ENCODE peak calls at places on chromosomes 3 and 15, in five cellular contexts. Q, L, N, U and E are unnamed samples.

GRCh38 chr3:197854596-197855343 is 63.7 kb downstream of the LRCH3 start:
- DNase-seq in Q (peak; percentile 99), L (no peak), N (no peak), U (no peak), E (peak; percentile 32)

GRCh38 chr3:61559108-61559731 is 2.2 kb upstream of the PTPRG start:
- DNase-seq in Q (no peak), L (no peak), N (no peak), U (no peak), E (no peak)

GRCh38 chr3:11307830-11308432 is 35.7 kb downstream of the ATG7 start:
- DNase-seq in Q (no peak), L (no peak), N (no peak), U (no peak), E (no peak)

GRCh38 chr15:59741274-59741906 is 52.3 kb upstream of the BNIP2 start:
- DNase-seq in Q (no peak), L (no peak), N (peak; percentile 9), U (peak; percentile 18), E (peak; percentile 40)

GRCh38 chr3:195084746-195085145 is 186.2 kb downstream of the XXYLT1 start:
- DNase-seq in Q (no peak), L (no peak), N (no peak), U (no peak), E (no peak)

GRCh38 chr15:99720533-99720932 is 12.7 kb downstream of the LYSMD4 start:
- DNase-seq in Q (no peak), L (no peak), N (no peak), U (no peak), E (no peak)

GRCh38 chr3:97245201-97245910 is 431.0 kb downstream of the EPHA6 start:
- DNase-seq in Q (no peak), L (no peak), N (no peak), U (no peak), E (no peak)

GRCh38 chr3:16512435-16513140 is 911 bp downstream of the RFTN1 start:
- DNase-seq in Q (no peak), L (no peak), N (no peak), U (no peak), E (no peak)

GRCh38 chr3:173826901-173827609 is 429.5 kb downstream of the NLGN1 start:
- DNase-seq in Q (peak; percentile 66), L (no peak), N (no peak), U (no peak), E (no peak)

GRCh38 chr3:100463002-100463401 is 29.4 kb upstream of the TMEM45A start:
- DNase-seq in Q (peak; percentile 78), L (peak; percentile 35), N (peak; percentile 66), U (peak; percentile 54), E (peak; percentile 67)

GRCh38 chr15:41695750-41696436 is 35.7 kb downstream of the MGA start:
- DNase-seq in Q (peak; percentile 73), L (peak; percentile 39), N (peak; percentile 55), U (peak; percentile 18), E (peak; percentile 42)

GRCh38 chr3:129023909-129024308 is 22.8 kb downstream of the EFCC1 start:
- DNase-seq in Q (peak; percentile 28), L (no peak), N (peak; percentile 28), U (no peak), E (peak; percentile 38)

GRCh38 chr3:99903844-99904243 is 86.2 kb downstream of the CMSS1 start:
- DNase-seq in Q (peak; percentile 5), L (no peak), N (no peak), U (no peak), E (no peak)

GRCh38 chr15:101006931-101007687 is 88.0 kb downstream of the LRRK1 start:
- DNase-seq in Q (peak; percentile 73), L (peak; percentile 27), N (peak; percentile 87), U (peak; percentile 68), E (peak; percentile 88)

GRCh38 chr3:52032702-52033408 is 23.5 kb downstream of the DUSP7 start:
- DNase-seq in Q (no peak), L (no peak), N (no peak), U (no peak), E (no peak)

GRCh38 chr3:133295199-133295901 is 104.5 kb upstream of the BFSP2 start:
- DNase-seq in Q (peak; percentile 81), L (peak; percentile 19), N (no peak), U (no peak), E (no peak)

GRCh38 chr3:108518895-108519294 is 8.5 kb upstream of the MYH15 start:
- DNase-seq in Q (peak; percentile 18), L (no peak), N (no peak), U (no peak), E (no peak)

GRCh38 chr3:46908294-46908985 is 30.9 kb downstream of the PTH1R start:
- DNase-seq in Q (peak; percentile 66), L (no peak), N (no peak), U (no peak), E (no peak)

GRCh38 chr3:57787867-57788623 is 31.9 kb downstream of the SLMAP start:
- DNase-seq in Q (peak; percentile 34), L (peak; percentile 57), N (peak; percentile 85), U (no peak), E (no peak)

GRCh38 chr3:81581966-81582599 is 179.4 kb downstream of the GBE1 start:
- DNase-seq in Q (peak; percentile 47), L (peak; percentile 4), N (peak; percentile 34), U (peak; percentile 20), E (no peak)
- TF ChIP-seq RFX5 in Q (no peak), L (no peak), N (no peak), U (no peak), E (no peak)

DNA sequence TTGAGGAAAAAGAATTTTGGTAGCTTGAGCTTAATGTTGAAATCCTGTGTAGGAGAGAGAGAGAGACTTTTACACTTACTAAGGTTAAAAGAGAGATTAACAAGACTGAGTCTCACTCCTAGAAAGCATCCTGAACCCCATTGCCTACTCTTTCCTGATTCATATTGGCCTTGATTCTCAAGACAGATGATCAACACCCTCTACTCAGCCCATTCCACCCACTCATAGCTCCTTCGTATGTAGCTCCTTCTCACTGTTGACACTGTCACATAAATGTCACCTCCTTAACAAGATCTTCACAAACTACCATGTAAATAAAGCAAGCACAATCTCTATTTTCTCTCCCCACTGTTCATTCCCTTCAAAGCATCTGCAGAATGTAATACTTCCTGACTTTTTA is 574.6 kb upstream of the LMCD1 start:
- DNase-seq in Q (no peak), L (no peak), N (no peak), U (no peak), E (no peak)
- TF ChIP-seq SMC3 in Q (no peak), L (no peak), N (no peak), U (no peak), E (no peak)

GRCh38 chr3:140599009-140599408 is 78.9 kb upstream of the TRIM42 start:
- DNase-seq in Q (no peak), L (no peak), N (no peak), U (no peak), E (no peak)
- TF ChIP-seq BHLHE40 in Q (no peak), L (no peak), N (no peak), U (no peak), E (no peak)

GRCh38 chr15:74245342-74245931 is 9.3 kb downstream of the CCDC33 start:
- DNase-seq in Q (no peak), L (no peak), N (no peak), U (no peak), E (no peak)
- TF ChIP-seq RFX5 in Q (no peak), L (no peak), N (no peak), U (no peak), E (no peak)